ENCODE peak calls at places on chromosomes 3 and 15, in five cellular contexts. C, M, G, V and D are unnamed samples.

GRCh38 chr3:168117059-168117458 is 21.3 kb upstream of the GOLIM4 start:
- DNase-seq in C (no peak), G (no peak), V (no peak), M (no peak), D (no peak)

GRCh38 chr15:63764124-63764827 is 69.5 kb downstream of the HERC1 start:
- DNase-seq in M (no peak), V (no peak), C (no peak), G (no peak), D (no peak)

GRCh38 chr3:71104586-71104985 is 478.9 kb downstream of the FOXP1 start:
- DNase-seq in C (no peak), M (no peak), V (no peak), G (no peak), D (no peak)

GRCh38 chr3:56467801-56468183 is 475 bp downstream of the ERC2 start:
- DNase-seq in G (no peak), V (peak; percentile 21), M (no peak), C (peak; percentile 27), D (no peak)

GRCh38 chr3:65597225-65597951 is 441.3 kb downstream of the MAGI1 start:
- DNase-seq in V (peak; percentile 52), M (no peak), G (no peak), C (peak; percentile 89), D (no peak)

GRCh38 chr3:61157414-61157813 is 93.8 kb downstream of the FHIT start:
- DNase-seq in V (no peak), G (no peak), C (no peak), M (no peak), D (no peak)

GRCh38 chr15:69537085-69537484 is 84.5 kb downstream of the RPLP1 start:
- DNase-seq in G (no peak), V (no peak), C (no peak), M (no peak), D (no peak)

GRCh38 chr3:131477813-131478212 is 25.0 kb downstream of the MRPL3 start:
- DNase-seq in M (no peak), G (no peak), V (no peak), C (no peak), D (no peak)

GRCh38 chr3:25246921-25247320 is 181.1 kb upstream of the RARB start:
- DNase-seq in G (no peak), M (no peak), V (no peak), C (no peak), D (no peak)

GRCh38 chr3:115113367-115113766 is 33.7 kb downstream of the ZBTB20 start:
- DNase-seq in V (peak; percentile 18), G (no peak), C (no peak), M (no peak), D (no peak)

GRCh38 chr3:121491683-121492082 is 54.1 kb downstream of the POLQ start:
- DNase-seq in V (no peak), C (no peak), G (no peak), M (no peak), D (no peak)

GRCh38 chr15:31197497-31198414 is 96.2 kb upstream of the TRPM1 start:
- DNase-seq in G (no peak), V (peak; percentile 36), M (no peak), C (peak; percentile 70), D (no peak)

GRCh38 chr3:56904526-56905245 is 102.9 kb upstream of the ARHGEF3 start:
- DNase-seq in V (no peak), G (no peak), M (no peak), C (no peak), D (no peak)

GRCh38 chr15:78195735-78196201 is 38.6 kb downstream of the ACSBG1 start:
- DNase-seq in M (no peak), G (no peak), C (peak; percentile 41), V (peak; percentile 64), D (no peak)

GRCh38 chr3:185270262-185270955 is 16.6 kb upstream of the EHHADH start:
- DNase-seq in G (no peak), V (peak; percentile 37), C (peak; percentile 82), M (no peak), D (no peak)

GRCh38 chr15:22786868-22787698 is 639 bp downstream of the NIPA1 start:
- DNase-seq in V (peak; percentile 44), M (no peak), G (no peak), C (peak; percentile 35), D (peak; percentile 64)

GRCh38 chr15:99537344-99537743 is 28.4 kb upstream of the MEF2A start:
- DNase-seq in C (no peak), M (no peak), V (no peak), G (no peak), D (no peak)

GRCh38 chr3:157572559-157573270 is 69.5 kb upstream of the VEPH1 start:
- DNase-seq in V (peak; percentile 41), G (peak; percentile 50), M (no peak), C (peak; percentile 46), D (no peak)

DNA sequence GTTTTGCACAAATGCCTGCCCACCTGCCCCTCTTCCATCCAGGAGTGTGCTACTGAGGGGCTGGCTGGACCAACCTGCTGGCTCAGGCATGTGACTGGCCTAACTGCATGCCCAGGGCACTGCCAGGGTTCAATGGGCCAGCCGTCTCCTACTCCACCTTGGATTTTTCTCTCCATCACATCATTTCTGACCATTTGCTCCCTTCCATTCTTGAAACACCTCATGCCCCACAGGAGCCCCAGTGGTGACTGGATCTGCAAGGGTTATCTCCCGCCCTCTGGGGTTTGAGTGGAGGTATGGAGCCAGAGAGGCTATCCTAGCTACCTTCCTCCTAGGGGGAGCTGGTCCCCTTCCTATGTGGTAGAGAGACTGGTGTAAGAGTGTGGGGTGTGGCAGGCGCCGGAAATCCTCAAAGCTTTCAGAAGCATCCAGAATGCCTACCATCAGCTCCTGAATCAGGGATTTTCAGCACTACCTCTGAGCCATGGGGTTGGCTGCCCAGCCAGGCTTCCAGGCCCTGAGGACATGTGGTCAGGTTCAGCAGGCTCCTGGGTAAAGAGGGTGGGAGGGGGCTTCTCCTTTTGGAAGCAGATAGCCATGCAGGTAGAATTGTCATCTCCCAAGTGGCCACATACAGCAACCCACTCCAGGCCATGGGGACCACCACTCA is 2.9 kb upstream of the MANF start:
- DNase-seq in M (no peak), V (no peak), G (no peak), C (no peak), D (no peak)
- TF ChIP-seq CTCF in M (no peak), V (no peak), G (no peak), C (no peak), D (no peak)

GRCh38 chr3:6717026-6717943 is 143.6 kb upstream of the GRM7 start:
- DNase-seq in G (no peak), V (no peak), C (no peak), M (no peak), D (no peak)
- H3K9me3 ChIP-seq in G (no peaks in the 10 kb centered on the region), V (no peaks in the 10 kb centered on the region), C (no peaks in the 10 kb centered on the region), M (no peaks in the 10 kb centered on the region), D (no peaks in the 10 kb centered on the region)

DNA sequence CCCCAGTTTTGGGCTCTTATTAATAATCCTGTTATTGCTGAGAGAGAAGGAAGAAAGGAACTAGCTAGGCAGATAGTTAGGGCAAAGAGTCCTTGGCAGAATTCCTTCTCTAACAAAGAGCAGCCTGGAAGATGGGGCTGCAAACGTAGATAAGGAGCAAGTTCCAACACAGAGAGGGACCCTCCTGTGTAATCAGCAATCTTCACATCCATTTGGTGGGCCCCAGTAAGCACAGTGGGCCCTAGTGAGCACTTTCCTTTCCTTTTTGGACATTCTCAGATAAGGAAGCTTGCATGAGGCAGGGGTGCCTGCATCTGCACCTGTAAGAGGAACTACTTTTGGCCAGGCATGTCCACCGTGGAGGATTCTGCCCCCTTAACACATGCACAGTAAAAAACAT is 119.6 kb upstream of the SGO1 start:
- DNase-seq in V (no peak), M (no peak), C (no peak), G (no peak), D (no peak)
- H3K27me3 ChIP-seq in V (no peaks in the 10 kb centered on the region), M (no peaks in the 10 kb centered on the region), C (no peaks in the 10 kb centered on the region), G (peaks cover 8% of the 10 kb centered on the region), D (no peaks in the 10 kb centered on the region)

DNA sequence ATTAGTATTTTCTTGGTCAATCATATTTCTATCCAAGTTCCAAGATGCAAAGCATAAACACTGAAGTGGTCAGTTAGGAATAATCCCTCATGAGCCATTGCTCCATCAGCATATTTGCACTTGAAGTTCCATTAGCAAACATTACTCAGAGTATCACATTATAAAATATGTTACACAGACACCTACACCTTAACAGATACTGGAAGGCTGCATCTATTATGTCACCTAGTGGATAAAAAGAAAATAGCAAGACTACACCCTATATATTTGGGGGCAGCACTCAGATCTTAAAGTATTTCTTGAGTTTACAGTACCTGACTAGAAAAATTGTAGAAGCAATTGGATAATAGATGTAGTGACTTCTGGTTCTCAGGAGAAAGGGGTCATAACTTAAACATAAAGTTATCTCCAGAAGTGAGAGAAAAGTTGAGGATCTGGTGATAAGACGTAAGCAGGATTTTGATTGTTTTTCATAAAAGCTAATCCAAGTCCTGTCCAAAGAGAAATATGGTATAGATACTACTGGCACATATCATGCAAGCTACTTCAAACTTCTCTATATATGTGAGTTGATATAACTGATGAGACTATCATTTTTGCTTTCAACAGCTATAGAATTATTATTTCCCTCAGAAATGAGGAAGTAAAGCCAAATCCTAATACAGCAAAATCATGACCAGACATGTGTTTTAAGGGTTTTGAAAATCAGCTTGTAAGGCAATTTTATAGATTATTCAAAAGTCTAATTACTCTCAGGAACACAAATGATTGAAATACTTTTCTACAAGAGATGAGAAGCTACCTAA is 422.2 kb downstream of the GBE1 start:
- DNase-seq in C (no peak), V (no peak), G (no peak), M (no peak), D (no peak)
- TF ChIP-seq CTCF in C (peak; percentile 38), V (peak; percentile 42), G (no peak), M (peak; percentile 23), D (no peak)

DNA sequence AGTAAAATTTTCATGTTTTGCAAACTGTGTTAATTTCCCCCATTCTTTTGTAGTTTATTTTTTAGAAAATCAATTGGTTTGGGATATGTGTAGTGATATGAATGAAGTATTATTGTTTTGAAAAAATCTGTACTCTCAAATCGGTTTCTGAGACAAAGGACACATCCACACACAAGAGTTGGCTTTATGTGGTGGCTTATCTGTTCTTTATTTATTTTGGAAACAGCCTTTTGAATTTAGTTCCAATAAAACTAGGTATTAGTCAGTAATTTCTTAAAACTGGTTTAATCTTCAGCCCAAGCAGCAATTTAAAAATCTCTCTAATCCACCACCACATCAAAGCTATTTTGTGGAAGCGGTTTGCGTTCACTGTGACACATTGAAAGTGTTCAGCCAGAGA is 741.5 kb upstream of the GRM7 start:
- DNase-seq in G (no peak), C (no peak), M (no peak), V (no peak), D (no peak)
- H3K9me3 ChIP-seq in G (no peaks in the 10 kb centered on the region), C (no peaks in the 10 kb centered on the region), M (no peaks in the 10 kb centered on the region), V (no peaks in the 10 kb centered on the region), D (no peaks in the 10 kb centered on the region)

DNA sequence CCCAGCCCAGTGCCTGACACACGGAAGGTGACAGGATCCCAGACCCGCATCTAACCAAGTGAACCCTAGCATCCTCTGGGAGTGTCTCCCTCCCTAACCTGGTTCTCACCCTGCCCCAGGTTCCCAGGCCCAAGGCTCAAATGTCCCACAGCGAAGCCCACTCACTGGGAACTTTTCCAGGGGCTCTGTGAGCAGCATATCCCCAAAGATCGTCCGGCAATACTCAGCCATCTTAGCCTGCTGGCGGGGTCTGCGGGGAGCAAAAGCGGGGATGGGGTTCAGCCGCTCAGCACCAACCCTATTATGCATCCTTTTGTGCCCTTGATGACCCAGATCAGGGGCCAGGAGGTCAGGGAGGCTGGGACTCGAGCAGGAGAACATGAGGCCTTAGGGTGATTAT is 10.4 kb downstream of the PLCB2 start:
- DNase-seq in V (no peak), G (no peak), M (no peak), C (no peak), D (no peak)
- H3K27me3 ChIP-seq in V (no peaks in the 10 kb centered on the region), G (no peaks in the 10 kb centered on the region), M (no peaks in the 10 kb centered on the region), C (no peaks in the 10 kb centered on the region), D (peaks cover 25% of the 10 kb centered on the region)

GRCh38 chr3:109050591-109051167 is 67.3 kb downstream of the MORC1 start:
- DNase-seq in V (peak; percentile 39), C (peak; percentile 34), G (peak; percentile 39), M (no peak), D (no peak)

GRCh38 chr3:109047366-109047765 is 70.6 kb downstream of the MORC1 start:
- DNase-seq in C (no peak), V (no peak), G (no peak), M (no peak), D (no peak)

GRCh38 chr3:109045271-109046051 is 72.5 kb downstream of the MORC1 start:
- DNase-seq in V (no peak), G (no peak), M (no peak), C (no peak), D (peak; percentile 22)
- TF ChIP-seq CTCF in V (no peak), G (no peak), M (no peak), C (no peak), D (no peak)